ENCODE peak calls at places on chromosomes 5 and 9, in eight cellular contexts. One of them, this sample, is unnamed.

GRCh38 chr5:57450991-57451876 is 31.4 kb downstream of the ACTBL2 start:
- DNase-seq in mesothelial cell of epicardium: no peak
- DNase-seq in astrocyte of the hippocampus: peak
- DNase-seq in hypothalamus: no peak
- DNase-seq in HCEC 1CT: no peak
- DNase-seq in mesenteric fat pad: no peak
- DNase-seq in activated CD8-positive, alpha-beta T cell treated with anti-CD3 and anti-CD28 coated beads for 36 hours: no peak
- DNase-seq in neuronal stem cell: no peak
- DNase-seq in this sample: no peak

GRCh38 chr5:119417891-119418781 is 34.2 kb upstream of the HSD17B4 start:
- DNase-seq in mesothelial cell of epicardium: no peak
- DNase-seq in astrocyte of the hippocampus: peak
- DNase-seq in hypothalamus: no peak
- DNase-seq in HCEC 1CT: peak
- DNase-seq in mesenteric fat pad: no peak
- DNase-seq in activated CD8-positive, alpha-beta T cell treated with anti-CD3 and anti-CD28 coated beads for 36 hours: no peak
- DNase-seq in neuronal stem cell: no peak
- DNase-seq in this sample: no peak

GRCh38 chr5:68449380-68449779 is 233.8 kb downstream of the PIK3R1 start:
- DNase-seq in mesothelial cell of epicardium: no peak
- DNase-seq in astrocyte of the hippocampus: no peak
- DNase-seq in hypothalamus: no peak
- DNase-seq in HCEC 1CT: no peak
- DNase-seq in mesenteric fat pad: no peak
- DNase-seq in activated CD8-positive, alpha-beta T cell treated with anti-CD3 and anti-CD28 coated beads for 36 hours: no peak
- DNase-seq in neuronal stem cell: no peak
- DNase-seq in this sample: no peak

GRCh38 chr9:109098960-109099308 is 20.8 kb downstream of the TMEM245 start:
- DNase-seq in mesothelial cell of epicardium: no peak
- DNase-seq in astrocyte of the hippocampus: peak
- DNase-seq in hypothalamus: no peak
- DNase-seq in HCEC 1CT: no peak
- DNase-seq in mesenteric fat pad: no peak
- DNase-seq in activated CD8-positive, alpha-beta T cell treated with anti-CD3 and anti-CD28 coated beads for 36 hours: no peak
- DNase-seq in neuronal stem cell: no peak
- DNase-seq in this sample: no peak

GRCh38 chr9:29668732-29669131 is 2095.5 kb upstream of the C9orf72 start:
- DNase-seq in mesothelial cell of epicardium: no peak
- DNase-seq in astrocyte of the hippocampus: no peak
- DNase-seq in hypothalamus: no peak
- DNase-seq in HCEC 1CT: no peak
- DNase-seq in mesenteric fat pad: no peak
- DNase-seq in activated CD8-positive, alpha-beta T cell treated with anti-CD3 and anti-CD28 coated beads for 36 hours: no peak
- DNase-seq in neuronal stem cell: no peak
- DNase-seq in this sample: no peak

GRCh38 chr9:126549246-126550006 is 64.3 kb upstream of the LMX1B start:
- DNase-seq in mesothelial cell of epicardium: no peak
- DNase-seq in astrocyte of the hippocampus: no peak
- DNase-seq in hypothalamus: no peak
- DNase-seq in HCEC 1CT: no peak
- DNase-seq in mesenteric fat pad: no peak
- DNase-seq in activated CD8-positive, alpha-beta T cell treated with anti-CD3 and anti-CD28 coated beads for 36 hours: no peak
- DNase-seq in neuronal stem cell: no peak
- DNase-seq in this sample: no peak

GRCh38 chr5:9544056-9544455 is 1.8 kb downstream of the SEMA5A start:
- DNase-seq in mesothelial cell of epicardium: no peak
- DNase-seq in astrocyte of the hippocampus: no peak
- DNase-seq in hypothalamus: no peak
- DNase-seq in HCEC 1CT: no peak
- DNase-seq in mesenteric fat pad: no peak
- DNase-seq in activated CD8-positive, alpha-beta T cell treated with anti-CD3 and anti-CD28 coated beads for 36 hours: no peak
- DNase-seq in neuronal stem cell: no peak
- DNase-seq in this sample: no peak

GRCh38 chr9:136634904-136635303 is 27.8 kb upstream of the EGFL7 start:
- DNase-seq in mesothelial cell of epicardium: no peak
- DNase-seq in astrocyte of the hippocampus: no peak
- DNase-seq in hypothalamus: no peak
- DNase-seq in HCEC 1CT: no peak
- DNase-seq in mesenteric fat pad: no peak
- DNase-seq in activated CD8-positive, alpha-beta T cell treated with anti-CD3 and anti-CD28 coated beads for 36 hours: no peak
- DNase-seq in neuronal stem cell: no peak
- DNase-seq in this sample: no peak

GRCh38 chr5:71651554-71651953 is 64.4 kb downstream of the MCCC2 start:
- DNase-seq in mesothelial cell of epicardium: no peak
- DNase-seq in astrocyte of the hippocampus: no peak
- DNase-seq in hypothalamus: no peak
- DNase-seq in HCEC 1CT: no peak
- DNase-seq in mesenteric fat pad: no peak
- DNase-seq in activated CD8-positive, alpha-beta T cell treated with anti-CD3 and anti-CD28 coated beads for 36 hours: peak
- DNase-seq in neuronal stem cell: no peak
- DNase-seq in this sample: no peak

GRCh38 chr5:179060116-179061008 is at the start of gene ZNF354C:
- DNase-seq in mesothelial cell of epicardium: peak
- DNase-seq in astrocyte of the hippocampus: peak
- DNase-seq in hypothalamus: peak
- DNase-seq in HCEC 1CT: peak
- DNase-seq in mesenteric fat pad: peak
- DNase-seq in activated CD8-positive, alpha-beta T cell treated with anti-CD3 and anti-CD28 coated beads for 36 hours: peak
- DNase-seq in neuronal stem cell: peak
- DNase-seq in this sample: peak

GRCh38 chr5:173248481-173248880 is 13.5 kb upstream of the NKX2-5 start:
- DNase-seq in mesothelial cell of epicardium: no peak
- DNase-seq in astrocyte of the hippocampus: no peak
- DNase-seq in hypothalamus: no peak
- DNase-seq in HCEC 1CT: no peak
- DNase-seq in mesenteric fat pad: no peak
- DNase-seq in activated CD8-positive, alpha-beta T cell treated with anti-CD3 and anti-CD28 coated beads for 36 hours: no peak
- DNase-seq in neuronal stem cell: no peak
- DNase-seq in this sample: no peak

GRCh38 chr5:59367791-59368394 is 525.6 kb downstream of the PDE4D start:
- DNase-seq in mesothelial cell of epicardium: peak
- DNase-seq in astrocyte of the hippocampus: peak
- DNase-seq in hypothalamus: no peak
- DNase-seq in HCEC 1CT: peak
- DNase-seq in mesenteric fat pad: no peak
- DNase-seq in activated CD8-positive, alpha-beta T cell treated with anti-CD3 and anti-CD28 coated beads for 36 hours: peak
- DNase-seq in neuronal stem cell: peak
- DNase-seq in this sample: peak

GRCh38 chr9:124452326-124452725 is 2.1 kb downstream of the ADGRD2 start:
- DNase-seq in mesothelial cell of epicardium: no peak
- DNase-seq in astrocyte of the hippocampus: no peak
- DNase-seq in hypothalamus: no peak
- DNase-seq in HCEC 1CT: no peak
- DNase-seq in mesenteric fat pad: no peak
- DNase-seq in activated CD8-positive, alpha-beta T cell treated with anti-CD3 and anti-CD28 coated beads for 36 hours: no peak
- DNase-seq in neuronal stem cell: no peak
- DNase-seq in this sample: no peak

GRCh38 chr9:21434202-21435014 is 5.8 kb upstream of the IFNA1 start:
- DNase-seq in mesothelial cell of epicardium: no peak
- DNase-seq in astrocyte of the hippocampus: peak
- DNase-seq in hypothalamus: no peak
- DNase-seq in HCEC 1CT: peak
- DNase-seq in mesenteric fat pad: no peak
- DNase-seq in activated CD8-positive, alpha-beta T cell treated with anti-CD3 and anti-CD28 coated beads for 36 hours: peak
- DNase-seq in neuronal stem cell: no peak
- DNase-seq in this sample: no peak

GRCh38 chr9:89442016-89442415 is 55.9 kb downstream of the SEMA4D start:
- DNase-seq in mesothelial cell of epicardium: no peak
- DNase-seq in astrocyte of the hippocampus: no peak
- DNase-seq in hypothalamus: no peak
- DNase-seq in HCEC 1CT: no peak
- DNase-seq in mesenteric fat pad: no peak
- DNase-seq in activated CD8-positive, alpha-beta T cell treated with anti-CD3 and anti-CD28 coated beads for 36 hours: no peak
- DNase-seq in neuronal stem cell: no peak
- DNase-seq in this sample: no peak

GRCh38 chr5:91378683-91379601 is 4.2 kb downstream of the ARRDC3 start:
- DNase-seq in mesothelial cell of epicardium: no peak
- DNase-seq in astrocyte of the hippocampus: no peak
- DNase-seq in hypothalamus: no peak
- DNase-seq in HCEC 1CT: no peak
- DNase-seq in mesenteric fat pad: no peak
- DNase-seq in activated CD8-positive, alpha-beta T cell treated with anti-CD3 and anti-CD28 coated beads for 36 hours: no peak
- DNase-seq in neuronal stem cell: no peak
- DNase-seq in this sample: no peak

GRCh38 chr9:127729522-127730256 is 5.4 kb downstream of the TOR2A start:
- DNase-seq in mesothelial cell of epicardium: no peak
- DNase-seq in astrocyte of the hippocampus: no peak
- DNase-seq in hypothalamus: no peak
- DNase-seq in HCEC 1CT: no peak
- DNase-seq in mesenteric fat pad: no peak
- DNase-seq in activated CD8-positive, alpha-beta T cell treated with anti-CD3 and anti-CD28 coated beads for 36 hours: no peak
- DNase-seq in neuronal stem cell: no peak
- DNase-seq in this sample: no peak

GRCh38 chr5:411728-412127 is 31.2 kb upstream of the EXOC3 start:
- DNase-seq in mesothelial cell of epicardium: no peak
- DNase-seq in astrocyte of the hippocampus: no peak
- DNase-seq in hypothalamus: no peak
- DNase-seq in HCEC 1CT: no peak
- DNase-seq in mesenteric fat pad: peak
- DNase-seq in activated CD8-positive, alpha-beta T cell treated with anti-CD3 and anti-CD28 coated beads for 36 hours: peak
- DNase-seq in neuronal stem cell: no peak
- DNase-seq in this sample: no peak

GRCh38 chr5:74686962-74687751 is 2.1 kb downstream of the HEXB start:
- DNase-seq in mesothelial cell of epicardium: no peak
- DNase-seq in astrocyte of the hippocampus: no peak
- DNase-seq in hypothalamus: no peak
- DNase-seq in HCEC 1CT: peak
- DNase-seq in mesenteric fat pad: no peak
- DNase-seq in activated CD8-positive, alpha-beta T cell treated with anti-CD3 and anti-CD28 coated beads for 36 hours: no peak
- DNase-seq in neuronal stem cell: no peak
- DNase-seq in this sample: no peak

GRCh38 chr9:82124090-82124489 is 135.5 kb downstream of the SPATA31D1 start:
- DNase-seq in mesothelial cell of epicardium: no peak
- DNase-seq in astrocyte of the hippocampus: peak
- DNase-seq in hypothalamus: no peak
- DNase-seq in HCEC 1CT: no peak
- DNase-seq in mesenteric fat pad: no peak
- DNase-seq in activated CD8-positive, alpha-beta T cell treated with anti-CD3 and anti-CD28 coated beads for 36 hours: no peak
- DNase-seq in neuronal stem cell: no peak
- DNase-seq in this sample: no peak

GRCh38 chr9:128721487-128722010 is 2.4 kb downstream of the ZDHHC12 start:
- DNase-seq in mesothelial cell of epicardium: no peak
- DNase-seq in astrocyte of the hippocampus: no peak
- DNase-seq in hypothalamus: no peak
- DNase-seq in HCEC 1CT: no peak
- DNase-seq in mesenteric fat pad: no peak
- DNase-seq in activated CD8-positive, alpha-beta T cell treated with anti-CD3 and anti-CD28 coated beads for 36 hours: no peak
- DNase-seq in neuronal stem cell: no peak
- DNase-seq in this sample: no peak

GRCh38 chr9:2523601-2524000 is 98.0 kb upstream of the VLDLR start:
- DNase-seq in mesothelial cell of epicardium: no peak
- DNase-seq in astrocyte of the hippocampus: no peak
- DNase-seq in hypothalamus: no peak
- DNase-seq in HCEC 1CT: no peak
- DNase-seq in mesenteric fat pad: no peak
- DNase-seq in activated CD8-positive, alpha-beta T cell treated with anti-CD3 and anti-CD28 coated beads for 36 hours: no peak
- DNase-seq in neuronal stem cell: no peak
- DNase-seq in this sample: no peak

GRCh38 chr5:159838551-159839222 is 77.6 kb upstream of the ADRA1B start:
- DNase-seq in mesothelial cell of epicardium: no peak
- DNase-seq in astrocyte of the hippocampus: peak
- DNase-seq in hypothalamus: no peak
- DNase-seq in HCEC 1CT: no peak
- DNase-seq in mesenteric fat pad: no peak
- DNase-seq in activated CD8-positive, alpha-beta T cell treated with anti-CD3 and anti-CD28 coated beads for 36 hours: no peak
- DNase-seq in neuronal stem cell: no peak
- DNase-seq in this sample: no peak

GRCh38 chr9:113701741-113702422 is 174.2 kb upstream of the ZNF618 start:
- DNase-seq in mesothelial cell of epicardium: no peak
- DNase-seq in astrocyte of the hippocampus: peak
- DNase-seq in hypothalamus: no peak
- DNase-seq in HCEC 1CT: no peak
- DNase-seq in mesenteric fat pad: no peak
- DNase-seq in activated CD8-positive, alpha-beta T cell treated with anti-CD3 and anti-CD28 coated beads for 36 hours: no peak
- DNase-seq in neuronal stem cell: no peak
- DNase-seq in this sample: no peak

GRCh38 chr5:135543151-135543818 is 7.5 kb upstream of the NEUROG1 start:
- DNase-seq in mesothelial cell of epicardium: no peak
- DNase-seq in astrocyte of the hippocampus: peak
- DNase-seq in hypothalamus: no peak
- DNase-seq in HCEC 1CT: no peak
- DNase-seq in mesenteric fat pad: no peak
- DNase-seq in activated CD8-positive, alpha-beta T cell treated with anti-CD3 and anti-CD28 coated beads for 36 hours: no peak
- DNase-seq in neuronal stem cell: peak
- DNase-seq in this sample: no peak

GRCh38 chr5:103744159-103744558 is 181.6 kb upstream of the NUDT12 start:
- DNase-seq in mesothelial cell of epicardium: no peak
- DNase-seq in astrocyte of the hippocampus: peak
- DNase-seq in hypothalamus: no peak
- DNase-seq in HCEC 1CT: peak
- DNase-seq in mesenteric fat pad: no peak
- DNase-seq in activated CD8-positive, alpha-beta T cell treated with anti-CD3 and anti-CD28 coated beads for 36 hours: no peak
- DNase-seq in neuronal stem cell: no peak
- DNase-seq in this sample: no peak

GRCh38 chr5:140883373-140883772 is 1.4 kb downstream of the PCDHA13 start:
- DNase-seq in mesothelial cell of epicardium: no peak
- DNase-seq in astrocyte of the hippocampus: no peak
- DNase-seq in hypothalamus: no peak
- DNase-seq in HCEC 1CT: no peak
- DNase-seq in mesenteric fat pad: no peak
- DNase-seq in activated CD8-positive, alpha-beta T cell treated with anti-CD3 and anti-CD28 coated beads for 36 hours: no peak
- DNase-seq in neuronal stem cell: no peak
- DNase-seq in this sample: no peak

GRCh38 chr5:25862276-25862675 is 1176.1 kb downstream of the CDH9 start:
- DNase-seq in mesothelial cell of epicardium: no peak
- DNase-seq in astrocyte of the hippocampus: no peak
- DNase-seq in hypothalamus: no peak
- DNase-seq in HCEC 1CT: no peak
- DNase-seq in mesenteric fat pad: no peak
- DNase-seq in activated CD8-positive, alpha-beta T cell treated with anti-CD3 and anti-CD28 coated beads for 36 hours: peak
- DNase-seq in neuronal stem cell: no peak
- DNase-seq in this sample: no peak

GRCh38 chr5:119218830-119219782 is 136.7 kb upstream of the TNFAIP8 start:
- DNase-seq in mesothelial cell of epicardium: no peak
- DNase-seq in astrocyte of the hippocampus: no peak
- DNase-seq in hypothalamus: no peak
- DNase-seq in HCEC 1CT: peak
- DNase-seq in mesenteric fat pad: no peak
- DNase-seq in activated CD8-positive, alpha-beta T cell treated with anti-CD3 and anti-CD28 coated beads for 36 hours: no peak
- DNase-seq in neuronal stem cell: no peak
- DNase-seq in this sample: no peak